ENCODE peak calls at places on chromosomes 4 and X, in four cellular contexts. I is SJCRH30, G is NCI-H1436 treated with DMSO at 0.1 percent for 48 hours, Y is AG10803. S is an unnamed sample.

GRCh38 chrX:50756276-50756675 is 57.7 kb downstream of the SHROOM4 start:
- DNase-seq in I (no peak), G (no peak), Y (no peak), S (no peak)

GRCh38 chr4:182881928-182882327 is 35.3 kb downstream of the DCTD start:
- DNase-seq in I (peak), G (no peak), Y (peak), S (no peak)

GRCh38 chrX:70034646-70035045 is 15.1 kb downstream of the AWAT2 start:
- DNase-seq in I (no peak), G (no peak), Y (no peak), S (no peak)

GRCh38 chrX:72254835-72255234 is 16.0 kb upstream of the ERCC6L start:
- DNase-seq in I (no peak), G (peak), Y (no peak), S (no peak)

GRCh38 chr4:150078996-150079581 is 844 bp downstream of the DCLK2 start:
- DNase-seq in I (peak), G (no peak), Y (peak), S (peak)

GRCh38 chr4:138976526-138976925 is 39.1 kb upstream of the NOCT start:
- DNase-seq in I (no peak), G (no peak), Y (no peak), S (no peak)

GRCh38 chrX:118726887-118727685 is at the start of gene IL13RA1:
- DNase-seq in I (peak), G (peak), Y (peak), S (peak)

GRCh38 chr4:105895609-105896460 is 564 bp downstream of the NPNT start:
- DNase-seq in I (peak), G (no peak), Y (no peak), S (no peak)

GRCh38 chrX:65196758-65197371 is 220.6 kb upstream of the ZC4H2 start:
- DNase-seq in I (peak), G (no peak), Y (no peak), S (no peak)

GRCh38 chr4:57199267-57199666 is 89.1 kb upstream of the IGFBP7 start:
- DNase-seq in I (no peak), G (no peak), Y (no peak), S (no peak)

GRCh38 chr4:167222098-167222497 is 12.2 kb downstream of the SPOCK3 start:
- DNase-seq in I (no peak), G (no peak), Y (no peak), S (no peak)

GRCh38 chr4:186940476-186940875 is 216.8 kb upstream of the FAT1 start:
- DNase-seq in I (no peak), G (no peak), Y (no peak), S (no peak)

GRCh38 chr4:21645776-21646175 is 302.8 kb downstream of the KCNIP4 start:
- DNase-seq in I (no peak), G (no peak), Y (no peak), S (no peak)

GRCh38 chrX:72269671-72270251 is 7.3 kb downstream of the RPS4X start:
- DNase-seq in I (no peak), G (no peak), Y (peak), S (no peak)

GRCh38 chr4:163540977-163541376 is 46.5 kb downstream of the TMA16 start:
- DNase-seq in I (peak), G (no peak), Y (peak), S (no peak)

GRCh38 chr4:131426023-131426758 is 1722.9 kb upstream of the PCDH10 start:
- DNase-seq in I (no peak), G (no peak), Y (no peak), S (no peak)

GRCh38 chr4:39169426-39169825 is 12.9 kb upstream of the WDR19 start:
- DNase-seq in I (peak), G (no peak), Y (no peak), S (no peak)

GRCh38 chr4:70772929-70773555 is 51.3 kb downstream of the RUFY3 start:
- DNase-seq in I (no peak), G (no peak), Y (no peak), S (no peak)

GRCh38 chr4:82043809-82044137 is 330.0 kb downstream of the HNRNPD start:
- DNase-seq in I (no peak), G (no peak), Y (no peak), S (no peak)

GRCh38 chr4:3223346-3223745 is 25.6 kb upstream of the MSANTD1 start:
- DNase-seq in I (no peak), G (no peak), Y (no peak), S (no peak)

GRCh38 chrX:107050195-107050709 is 50.2 kb upstream of the MORC4 start:
- DNase-seq in I (no peak), G (no peak), Y (no peak), S (no peak)

GRCh38 chr4:20248155-20248558 is 3.5 kb upstream of the SLIT2 start:
- DNase-seq in I (peak), G (no peak), Y (peak), S (peak)